ENCODE peak calls at places on chromosome 15, in five cellular contexts. One of them, this sample, is unnamed.

GRCh38 chr15:50911641-50912040 is 3.2 kb downstream of the AP4E1 start:
- DNase-seq in trophoblast cell: peak; percentile 4
- DNase-seq in IMR-90: no peak
- DNase-seq in H9: no peak
- DNase-seq in mesenchymal stem cell: no peak
- DNase-seq in this sample: no peak

GRCh38 chr15:89299896-89300295 is 34.7 kb downstream of the POLG start:
- DNase-seq in trophoblast cell: peak; percentile 26
- DNase-seq in IMR-90: peak; percentile 64
- DNase-seq in H9: no peak
- DNase-seq in mesenchymal stem cell: peak; percentile 44
- DNase-seq in this sample: no peak

GRCh38 chr15:53197426-53197839 is 407.3 kb upstream of the ONECUT1 start:
- DNase-seq in trophoblast cell: peak; percentile 42
- DNase-seq in IMR-90: peak; percentile 2
- DNase-seq in H9: peak; percentile 87
- DNase-seq in mesenchymal stem cell: peak; percentile 2
- DNase-seq in this sample: peak; percentile 81

GRCh38 chr15:68801572-68802148 is 19.0 kb downstream of the ANP32A start:
- DNase-seq in trophoblast cell: no peak
- DNase-seq in IMR-90: no peak
- DNase-seq in H9: no peak
- DNase-seq in mesenchymal stem cell: no peak
- DNase-seq in this sample: no peak

GRCh38 chr15:92638291-92638708 is 17.3 kb downstream of the FAM174B start:
- DNase-seq in trophoblast cell: peak; percentile 33
- DNase-seq in IMR-90: peak; percentile 20
- DNase-seq in H9: no peak
- DNase-seq in mesenchymal stem cell: peak; percentile 85
- DNase-seq in this sample: no peak

GRCh38 chr15:47726399-47726823 is 9.1 kb downstream of the SEMA6D start:
- DNase-seq in trophoblast cell: no peak
- DNase-seq in IMR-90: peak; percentile 29
- DNase-seq in H9: no peak
- DNase-seq in mesenchymal stem cell: no peak
- DNase-seq in this sample: no peak

GRCh38 chr15:25710184-25710583 is 152.9 kb downstream of the ATP10A start:
- DNase-seq in trophoblast cell: peak; percentile 78
- DNase-seq in IMR-90: no peak
- DNase-seq in H9: peak; percentile 83
- DNase-seq in mesenchymal stem cell: no peak
- DNase-seq in this sample: peak; percentile 30

GRCh38 chr15:64597469-64597806 is 137.1 kb downstream of the ZNF609 start:
- DNase-seq in trophoblast cell: no peak
- DNase-seq in IMR-90: no peak
- DNase-seq in H9: no peak
- DNase-seq in mesenchymal stem cell: no peak
- DNase-seq in this sample: no peak

GRCh38 chr15:28098766-28099554 is at the start of gene OCA2:
- DNase-seq in trophoblast cell: peak; percentile 23
- DNase-seq in IMR-90: peak; percentile 30
- DNase-seq in H9: peak; percentile 83
- DNase-seq in mesenchymal stem cell: peak; percentile 73
- DNase-seq in this sample: peak; percentile 67

GRCh38 chr15:101068523-101068960 is 149.4 kb downstream of the LRRK1 start:
- DNase-seq in trophoblast cell: peak; percentile 78
- DNase-seq in IMR-90: peak; percentile 27
- DNase-seq in H9: no peak
- DNase-seq in mesenchymal stem cell: no peak
- DNase-seq in this sample: no peak

GRCh38 chr15:67026171-67026967 is 39.0 kb upstream of the SMAD3 start:
- DNase-seq in trophoblast cell: peak; percentile 59
- DNase-seq in IMR-90: no peak
- DNase-seq in H9: no peak
- DNase-seq in mesenchymal stem cell: no peak
- DNase-seq in this sample: no peak

GRCh38 chr15:67023517-67024321 is 41.7 kb upstream of the SMAD3 start:
- DNase-seq in trophoblast cell: peak; percentile 95
- DNase-seq in IMR-90: no peak
- DNase-seq in H9: no peak
- DNase-seq in mesenchymal stem cell: no peak
- DNase-seq in this sample: no peak

GRCh38 chr15:67024998-67025368 is 40.4 kb upstream of the SMAD3 start:
- DNase-seq in trophoblast cell: no peak
- DNase-seq in IMR-90: no peak
- DNase-seq in H9: no peak
- DNase-seq in mesenchymal stem cell: peak; percentile 40
- DNase-seq in this sample: no peak

GRCh38 chr15:67024322-67024997 is 40.9 kb upstream of the SMAD3 start:
- DNase-seq in trophoblast cell: peak; percentile 98
- DNase-seq in IMR-90: peak; percentile 97
- DNase-seq in H9: no peak
- DNase-seq in mesenchymal stem cell: peak; percentile 98
- DNase-seq in this sample: no peak

GRCh38 chr15:67025719-67026118 is 39.7 kb upstream of the SMAD3 start:
- DNase-seq in trophoblast cell: peak; percentile 62
- DNase-seq in IMR-90: peak; percentile 51
- DNase-seq in H9: peak; percentile 12
- DNase-seq in mesenchymal stem cell: peak; percentile 77
- DNase-seq in this sample: no peak
- H3K18ac ChIP-seq in trophoblast cell: peak overlapping the region; percentile 57
- H3K18ac ChIP-seq in IMR-90: peak overlapping the region; percentile 65
- H3K18ac ChIP-seq in H9: no peak overlapping the region
- H3K18ac ChIP-seq in mesenchymal stem cell: peak overlapping the region; percentile 68
- H3K18ac ChIP-seq in this sample: peak overlapping the region; percentile 89

GRCh38 chr15:40952301-40952900 is 870 bp upstream of the CHAC1 start:
- DNase-seq in trophoblast cell: no peak
- DNase-seq in IMR-90: no peak
- DNase-seq in H9: peak; percentile 34
- DNase-seq in mesenchymal stem cell: no peak
- DNase-seq in this sample: no peak
- H4K91ac ChIP-seq in trophoblast cell: peak overlapping the region; percentile 82
- H4K91ac ChIP-seq in IMR-90: peak overlapping the region; percentile 99
- H4K91ac ChIP-seq in H9: peak overlapping the region; percentile 51
- H4K91ac ChIP-seq in mesenchymal stem cell: peak overlapping the region; percentile 90
- H4K91ac ChIP-seq in this sample: peak overlapping the region; percentile 67

GRCh38 chr15:71186267-71186666 is 71.0 kb downstream of the THSD4 start:
- DNase-seq in trophoblast cell: no peak
- DNase-seq in IMR-90: no peak
- DNase-seq in H9: no peak
- DNase-seq in mesenchymal stem cell: no peak
- DNase-seq in this sample: no peak

GRCh38 chr15:71185706-71186105 is 70.4 kb downstream of the THSD4 start:
- DNase-seq in trophoblast cell: no peak
- DNase-seq in IMR-90: no peak
- DNase-seq in H9: no peak
- DNase-seq in mesenchymal stem cell: no peak
- DNase-seq in this sample: no peak

GRCh38 chr15:71189723-71190122 is 74.5 kb downstream of the THSD4 start:
- DNase-seq in trophoblast cell: no peak
- DNase-seq in IMR-90: peak; percentile 25
- DNase-seq in H9: no peak
- DNase-seq in mesenchymal stem cell: no peak
- DNase-seq in this sample: no peak

GRCh38 chr15:71191296-71191695 is 76.0 kb downstream of the THSD4 start:
- DNase-seq in trophoblast cell: no peak
- DNase-seq in IMR-90: no peak
- DNase-seq in H9: no peak
- DNase-seq in mesenchymal stem cell: no peak
- DNase-seq in this sample: no peak

DNA sequence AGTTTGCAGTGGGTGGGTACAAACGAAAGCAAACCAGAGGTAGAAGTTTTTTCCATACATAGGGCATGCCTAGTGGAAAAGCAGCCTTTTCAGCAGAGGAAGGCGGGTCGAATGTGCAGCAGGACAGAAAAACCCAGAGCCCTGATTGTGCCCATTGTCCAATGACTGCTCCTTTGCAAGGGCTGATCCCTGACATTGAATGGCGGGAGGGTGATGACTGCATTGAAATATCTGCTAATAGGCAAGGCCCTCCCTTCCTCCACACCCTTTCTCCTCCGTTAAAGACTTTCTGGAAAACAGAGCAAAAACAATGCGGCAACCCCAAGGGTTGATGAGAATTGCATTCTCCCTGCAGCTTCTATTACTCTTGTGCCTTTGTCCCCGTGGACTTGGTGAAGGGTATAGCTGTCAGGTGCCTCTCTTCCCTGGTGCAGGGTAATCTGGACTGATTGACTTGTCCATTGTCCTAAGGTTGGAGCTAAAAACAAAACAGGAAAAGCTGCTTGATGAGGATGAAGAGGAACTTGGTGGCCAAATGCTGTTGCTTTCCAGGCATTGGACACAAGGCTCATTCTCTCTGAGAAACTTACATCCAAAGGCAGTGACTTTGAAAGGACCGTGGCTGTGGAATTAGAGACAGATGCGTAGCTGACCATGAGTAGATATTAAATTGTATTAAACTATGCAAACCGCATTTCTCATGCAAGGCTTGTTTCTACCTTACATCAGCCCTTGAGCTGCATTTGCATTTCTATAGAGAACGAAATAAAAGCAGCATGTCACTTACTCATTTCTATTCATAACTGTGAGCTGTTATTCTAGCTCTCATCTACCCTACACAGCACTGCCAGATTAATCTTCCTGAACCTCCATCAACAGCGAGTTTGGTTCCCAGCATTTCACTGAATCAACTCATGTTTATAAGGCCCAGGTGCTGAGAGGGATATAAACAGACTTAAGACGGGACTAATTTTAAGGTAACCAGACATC is 72.0 kb downstream of the THSD4 start:
- DNase-seq in trophoblast cell: no peak
- DNase-seq in IMR-90: no peak
- DNase-seq in H9: no peak
- DNase-seq in mesenchymal stem cell: no peak
- DNase-seq in this sample: peak; percentile 64
- H3K18ac ChIP-seq in trophoblast cell: no peak overlapping the region
- H3K18ac ChIP-seq in IMR-90: no peak overlapping the region
- H3K18ac ChIP-seq in H9: no peak overlapping the region
- H3K18ac ChIP-seq in mesenchymal stem cell: no peak overlapping the region
- H3K18ac ChIP-seq in this sample: no peak overlapping the region

DNA sequence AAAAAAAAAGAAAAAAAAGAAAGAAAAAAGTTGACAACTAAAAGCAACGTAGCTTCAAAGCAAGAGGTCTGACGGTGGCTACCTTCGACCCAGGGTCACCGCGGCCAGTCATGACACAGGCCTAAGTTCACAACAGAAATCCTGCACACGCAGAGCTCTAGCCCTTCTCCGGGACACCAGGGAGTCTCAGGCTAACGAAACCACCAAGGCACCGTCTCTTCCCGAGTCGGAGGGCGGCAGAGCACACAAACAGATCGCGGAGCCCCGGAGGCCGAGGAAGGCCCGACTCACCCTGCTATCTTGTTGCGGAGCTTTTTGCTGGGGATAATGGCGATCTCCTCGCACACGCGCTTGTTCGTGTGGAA is 585 bp downstream of the RPS17 start:
- DNase-seq in trophoblast cell: peak; percentile 34
- DNase-seq in IMR-90: no peak
- DNase-seq in H9: no peak
- DNase-seq in mesenchymal stem cell: no peak
- DNase-seq in this sample: no peak
- H4K91ac ChIP-seq in trophoblast cell: peak overlapping the region; percentile 77
- H4K91ac ChIP-seq in IMR-90: peak overlapping the region; percentile 70
- H4K91ac ChIP-seq in H9: no peak overlapping the region
- H4K91ac ChIP-seq in mesenchymal stem cell: peak overlapping the region; percentile 90
- H4K91ac ChIP-seq in this sample: no peak overlapping the region

DNA sequence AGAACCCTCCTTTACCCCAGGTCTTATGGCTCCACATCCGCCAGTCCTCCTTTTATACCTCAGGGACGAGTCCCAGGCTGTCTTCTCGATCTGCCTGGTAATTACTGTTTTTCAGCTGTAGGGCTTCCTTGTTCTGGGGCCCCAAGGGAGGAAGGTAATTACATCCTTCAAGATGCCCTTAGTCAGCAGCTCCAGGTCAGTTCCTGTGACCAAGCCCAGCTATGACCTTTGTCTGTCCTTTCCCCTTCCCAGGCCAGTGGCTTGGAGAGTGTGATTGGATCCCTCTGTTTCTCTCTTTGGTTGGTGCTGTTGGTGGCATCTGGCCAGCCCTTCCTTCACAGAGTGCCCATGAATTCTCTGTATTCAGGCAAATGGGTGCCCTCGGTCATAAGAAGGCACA is 92.6 kb downstream of the AAGAB start:
- DNase-seq in trophoblast cell: no peak
- DNase-seq in IMR-90: no peak
- DNase-seq in H9: no peak
- DNase-seq in mesenchymal stem cell: no peak
- DNase-seq in this sample: no peak
- H3K18ac ChIP-seq in trophoblast cell: peak overlapping the region; percentile 22
- H3K18ac ChIP-seq in IMR-90: peak overlapping the region; percentile 6
- H3K18ac ChIP-seq in H9: no peak overlapping the region
- H3K18ac ChIP-seq in mesenchymal stem cell: peak overlapping the region; percentile 61
- H3K18ac ChIP-seq in this sample: no peak overlapping the region

DNA sequence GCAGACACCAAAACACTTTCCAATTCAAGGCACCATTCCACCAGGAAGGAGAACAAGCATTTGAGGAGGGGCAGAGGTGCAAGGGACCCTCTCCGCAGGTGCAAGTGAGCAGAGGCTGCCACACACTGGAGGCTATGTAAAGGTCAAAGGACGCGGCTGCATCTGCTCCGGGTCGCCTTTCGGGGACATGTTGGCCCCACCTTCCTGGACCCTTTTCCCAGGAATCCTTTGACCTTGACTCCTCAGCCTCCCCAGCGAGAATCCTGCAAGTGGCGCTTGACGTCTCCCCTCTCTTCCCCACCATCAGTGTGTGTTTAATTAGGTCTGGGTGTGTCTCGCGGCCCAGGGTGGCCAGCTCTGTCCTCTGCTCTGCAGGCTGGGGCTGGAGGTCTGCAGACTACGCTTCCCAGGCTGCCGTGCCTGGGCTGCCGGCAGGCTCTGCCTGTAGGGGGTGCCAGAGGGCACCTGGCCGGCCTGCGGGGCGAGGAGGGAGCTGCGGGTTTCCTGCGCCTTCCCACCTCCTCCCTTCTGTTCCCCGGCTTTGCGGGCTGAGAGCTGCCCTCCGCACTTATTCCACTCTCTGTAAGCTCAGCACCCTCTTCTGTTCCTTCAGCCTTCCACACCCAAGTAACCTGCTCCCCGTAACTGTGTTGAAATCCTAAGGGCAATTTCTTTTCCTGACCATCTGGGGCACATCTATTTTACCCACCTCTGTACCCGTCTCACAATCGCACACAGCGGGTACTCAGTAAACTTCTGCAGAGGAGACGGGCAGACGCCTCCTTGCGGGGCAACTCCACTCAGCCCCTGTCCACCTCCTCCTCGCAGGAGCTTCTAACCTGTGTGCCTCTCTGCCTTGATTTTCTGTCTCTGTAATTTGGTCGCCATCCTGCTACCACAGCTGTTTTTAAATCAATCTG is 129.8 kb downstream of the NSMCE3 start:
- DNase-seq in trophoblast cell: peak; percentile 66
- DNase-seq in IMR-90: peak; percentile 24
- DNase-seq in H9: peak; percentile 91
- DNase-seq in mesenchymal stem cell: peak; percentile 35
- DNase-seq in this sample: peak; percentile 55
- H4K91ac ChIP-seq in trophoblast cell: no peak overlapping the region
- H4K91ac ChIP-seq in IMR-90: no peak overlapping the region
- H4K91ac ChIP-seq in H9: no peak overlapping the region
- H4K91ac ChIP-seq in mesenchymal stem cell: no peak overlapping the region
- H4K91ac ChIP-seq in this sample: no peak overlapping the region

GRCh38 chr15:69939513-69940440 is 157.9 kb downstream of the TLE3 start:
- DNase-seq in trophoblast cell: peak; percentile 46
- DNase-seq in IMR-90: no peak
- DNase-seq in H9: peak; percentile 83
- DNase-seq in mesenchymal stem cell: no peak
- DNase-seq in this sample: peak; percentile 17
- H3K18ac ChIP-seq in trophoblast cell: no peak overlapping the region
- H3K18ac ChIP-seq in IMR-90: no peak overlapping the region
- H3K18ac ChIP-seq in H9: no peak overlapping the region
- H3K18ac ChIP-seq in mesenchymal stem cell: no peak overlapping the region
- H3K18ac ChIP-seq in this sample: peak overlapping the region; percentile 69

GRCh38 chr15:75023194-75024101 is at the start of gene PPCDC:
- DNase-seq in trophoblast cell: peak; percentile 99
- DNase-seq in IMR-90: peak; percentile 92
- DNase-seq in H9: peak; percentile 97
- DNase-seq in mesenchymal stem cell: peak; percentile 95
- DNase-seq in this sample: peak; percentile 94
- H4K91ac ChIP-seq in trophoblast cell: peak within 1 kb of the TSS; percentile 97
- H4K91ac ChIP-seq in IMR-90: peak within 1 kb of the TSS; percentile 88
- H4K91ac ChIP-seq in H9: no peak within 1 kb of the TSS
- H4K91ac ChIP-seq in mesenchymal stem cell: peak within 1 kb of the TSS; percentile 94
- H4K91ac ChIP-seq in this sample: no peak within 1 kb of the TSS